ENCODE peak calls at places on chromosomes 6 and 20, in seven cellular contexts. One of them, this sample, is unnamed.

GRCh38 chr6:92150560-92150959 is 1268.8 kb downstream of the EPHA7 start:
- DNase-seq in stimulated activated CD4-positive, alpha-beta T cell treated with anti-CD3 and anti-CD28 coated beads, Interleukin-12 subunit alpha, Interleukin-12 subunit beta, amount 100 ng/mL, for 24 hours: no peak
- DNase-seq in fibroblast of pulmonary artery: no peak
- DNase-seq in OCI-LY7: no peak
- DNase-seq in T follicular helper cell: no peak
- DNase-seq in HTR-8/SVneo: no peak
- DNase-seq in activated gamma-delta T cell treated with Interleukin-2 at 50 U/mL for 16 hours: no peak
- DNase-seq in this sample: no peak

GRCh38 chr20:50172347-50173013 is 18.1 kb upstream of the CEBPB start:
- DNase-seq in stimulated activated CD4-positive, alpha-beta T cell treated with anti-CD3 and anti-CD28 coated beads, Interleukin-12 subunit alpha, Interleukin-12 subunit beta, amount 100 ng/mL, for 24 hours: no peak
- DNase-seq in fibroblast of pulmonary artery: peak
- DNase-seq in OCI-LY7: no peak
- DNase-seq in T follicular helper cell: no peak
- DNase-seq in HTR-8/SVneo: peak
- DNase-seq in activated gamma-delta T cell treated with Interleukin-2 at 50 U/mL for 16 hours: no peak
- DNase-seq in this sample: no peak

GRCh38 chr6:90978046-90978445 is 391.2 kb upstream of the MAP3K7 start:
- DNase-seq in stimulated activated CD4-positive, alpha-beta T cell treated with anti-CD3 and anti-CD28 coated beads, Interleukin-12 subunit alpha, Interleukin-12 subunit beta, amount 100 ng/mL, for 24 hours: no peak
- DNase-seq in fibroblast of pulmonary artery: no peak
- DNase-seq in OCI-LY7: no peak
- DNase-seq in T follicular helper cell: no peak
- DNase-seq in HTR-8/SVneo: no peak
- DNase-seq in activated gamma-delta T cell treated with Interleukin-2 at 50 U/mL for 16 hours: no peak
- DNase-seq in this sample: no peak

GRCh38 chr6:137808836-137809315 is 58.2 kb upstream of the TNFAIP3 start:
- DNase-seq in stimulated activated CD4-positive, alpha-beta T cell treated with anti-CD3 and anti-CD28 coated beads, Interleukin-12 subunit alpha, Interleukin-12 subunit beta, amount 100 ng/mL, for 24 hours: no peak
- DNase-seq in fibroblast of pulmonary artery: no peak
- DNase-seq in OCI-LY7: no peak
- DNase-seq in T follicular helper cell: no peak
- DNase-seq in HTR-8/SVneo: no peak
- DNase-seq in activated gamma-delta T cell treated with Interleukin-2 at 50 U/mL for 16 hours: no peak
- DNase-seq in this sample: no peak

GRCh38 chr6:96234476-96234875 is 218.7 kb downstream of the FUT9 start:
- DNase-seq in stimulated activated CD4-positive, alpha-beta T cell treated with anti-CD3 and anti-CD28 coated beads, Interleukin-12 subunit alpha, Interleukin-12 subunit beta, amount 100 ng/mL, for 24 hours: no peak
- DNase-seq in fibroblast of pulmonary artery: no peak
- DNase-seq in OCI-LY7: no peak
- DNase-seq in T follicular helper cell: no peak
- DNase-seq in HTR-8/SVneo: no peak
- DNase-seq in activated gamma-delta T cell treated with Interleukin-2 at 50 U/mL for 16 hours: no peak
- DNase-seq in this sample: no peak

GRCh38 chr20:49627329-49627761 is 59.4 kb upstream of the PTGIS start:
- DNase-seq in stimulated activated CD4-positive, alpha-beta T cell treated with anti-CD3 and anti-CD28 coated beads, Interleukin-12 subunit alpha, Interleukin-12 subunit beta, amount 100 ng/mL, for 24 hours: no peak
- DNase-seq in fibroblast of pulmonary artery: no peak
- DNase-seq in OCI-LY7: peak
- DNase-seq in T follicular helper cell: no peak
- DNase-seq in HTR-8/SVneo: no peak
- DNase-seq in activated gamma-delta T cell treated with Interleukin-2 at 50 U/mL for 16 hours: no peak
- DNase-seq in this sample: no peak

GRCh38 chr6:152240983-152241766 is 396.0 kb downstream of the SYNE1 start:
- DNase-seq in stimulated activated CD4-positive, alpha-beta T cell treated with anti-CD3 and anti-CD28 coated beads, Interleukin-12 subunit alpha, Interleukin-12 subunit beta, amount 100 ng/mL, for 24 hours: no peak
- DNase-seq in fibroblast of pulmonary artery: peak
- DNase-seq in OCI-LY7: no peak
- DNase-seq in T follicular helper cell: no peak
- DNase-seq in HTR-8/SVneo: no peak
- DNase-seq in activated gamma-delta T cell treated with Interleukin-2 at 50 U/mL for 16 hours: no peak
- DNase-seq in this sample: no peak

GRCh38 chr6:85592044-85592443 is 1.6 kb downstream of the SNX14 start:
- DNase-seq in stimulated activated CD4-positive, alpha-beta T cell treated with anti-CD3 and anti-CD28 coated beads, Interleukin-12 subunit alpha, Interleukin-12 subunit beta, amount 100 ng/mL, for 24 hours: no peak
- DNase-seq in fibroblast of pulmonary artery: no peak
- DNase-seq in OCI-LY7: no peak
- DNase-seq in T follicular helper cell: no peak
- DNase-seq in HTR-8/SVneo: no peak
- DNase-seq in activated gamma-delta T cell treated with Interleukin-2 at 50 U/mL for 16 hours: no peak
- DNase-seq in this sample: no peak

GRCh38 chr6:27617700-27618689 is 145.1 kb upstream of the ZNF184 start:
- DNase-seq in stimulated activated CD4-positive, alpha-beta T cell treated with anti-CD3 and anti-CD28 coated beads, Interleukin-12 subunit alpha, Interleukin-12 subunit beta, amount 100 ng/mL, for 24 hours: no peak
- DNase-seq in fibroblast of pulmonary artery: peak
- DNase-seq in OCI-LY7: no peak
- DNase-seq in T follicular helper cell: no peak
- DNase-seq in HTR-8/SVneo: no peak
- DNase-seq in activated gamma-delta T cell treated with Interleukin-2 at 50 U/mL for 16 hours: no peak
- DNase-seq in this sample: no peak

GRCh38 chr6:16316741-16317251 is 78.4 kb downstream of the GMPR start:
- DNase-seq in stimulated activated CD4-positive, alpha-beta T cell treated with anti-CD3 and anti-CD28 coated beads, Interleukin-12 subunit alpha, Interleukin-12 subunit beta, amount 100 ng/mL, for 24 hours: no peak
- DNase-seq in fibroblast of pulmonary artery: peak
- DNase-seq in OCI-LY7: peak
- DNase-seq in T follicular helper cell: no peak
- DNase-seq in HTR-8/SVneo: peak
- DNase-seq in activated gamma-delta T cell treated with Interleukin-2 at 50 U/mL for 16 hours: no peak
- DNase-seq in this sample: no peak

GRCh38 chr6:100512203-100512862 is 47.6 kb upstream of the SIM1 start:
- DNase-seq in stimulated activated CD4-positive, alpha-beta T cell treated with anti-CD3 and anti-CD28 coated beads, Interleukin-12 subunit alpha, Interleukin-12 subunit beta, amount 100 ng/mL, for 24 hours: no peak
- DNase-seq in fibroblast of pulmonary artery: peak
- DNase-seq in OCI-LY7: no peak
- DNase-seq in T follicular helper cell: no peak
- DNase-seq in HTR-8/SVneo: no peak
- DNase-seq in activated gamma-delta T cell treated with Interleukin-2 at 50 U/mL for 16 hours: no peak
- DNase-seq in this sample: no peak

GRCh38 chr6:138970856-138971425 is 17.1 kb downstream of the REPS1 start:
- DNase-seq in stimulated activated CD4-positive, alpha-beta T cell treated with anti-CD3 and anti-CD28 coated beads, Interleukin-12 subunit alpha, Interleukin-12 subunit beta, amount 100 ng/mL, for 24 hours: no peak
- DNase-seq in fibroblast of pulmonary artery: peak
- DNase-seq in OCI-LY7: no peak
- DNase-seq in T follicular helper cell: no peak
- DNase-seq in HTR-8/SVneo: peak
- DNase-seq in activated gamma-delta T cell treated with Interleukin-2 at 50 U/mL for 16 hours: peak
- DNase-seq in this sample: no peak

GRCh38 chr6:106146852-106147351 is 60.8 kb downstream of the PRDM1 start:
- DNase-seq in stimulated activated CD4-positive, alpha-beta T cell treated with anti-CD3 and anti-CD28 coated beads, Interleukin-12 subunit alpha, Interleukin-12 subunit beta, amount 100 ng/mL, for 24 hours: no peak
- DNase-seq in fibroblast of pulmonary artery: no peak
- DNase-seq in OCI-LY7: no peak
- DNase-seq in T follicular helper cell: no peak
- DNase-seq in HTR-8/SVneo: no peak
- DNase-seq in activated gamma-delta T cell treated with Interleukin-2 at 50 U/mL for 16 hours: no peak
- DNase-seq in this sample: no peak

GRCh38 chr6:42028234-42029061 is 21.9 kb upstream of the TAF8 start:
- DNase-seq in stimulated activated CD4-positive, alpha-beta T cell treated with anti-CD3 and anti-CD28 coated beads, Interleukin-12 subunit alpha, Interleukin-12 subunit beta, amount 100 ng/mL, for 24 hours: no peak
- DNase-seq in fibroblast of pulmonary artery: peak
- DNase-seq in OCI-LY7: no peak
- DNase-seq in T follicular helper cell: no peak
- DNase-seq in HTR-8/SVneo: peak
- DNase-seq in activated gamma-delta T cell treated with Interleukin-2 at 50 U/mL for 16 hours: no peak
- DNase-seq in this sample: no peak

GRCh38 chr20:15882553-15882952 is 690.7 kb downstream of the KIF16B start:
- DNase-seq in stimulated activated CD4-positive, alpha-beta T cell treated with anti-CD3 and anti-CD28 coated beads, Interleukin-12 subunit alpha, Interleukin-12 subunit beta, amount 100 ng/mL, for 24 hours: no peak
- DNase-seq in fibroblast of pulmonary artery: no peak
- DNase-seq in OCI-LY7: no peak
- DNase-seq in T follicular helper cell: no peak
- DNase-seq in HTR-8/SVneo: no peak
- DNase-seq in activated gamma-delta T cell treated with Interleukin-2 at 50 U/mL for 16 hours: no peak
- DNase-seq in this sample: no peak

GRCh38 chr6:96659084-96659845 is 96.3 kb downstream of the FHL5 start:
- DNase-seq in stimulated activated CD4-positive, alpha-beta T cell treated with anti-CD3 and anti-CD28 coated beads, Interleukin-12 subunit alpha, Interleukin-12 subunit beta, amount 100 ng/mL, for 24 hours: no peak
- DNase-seq in fibroblast of pulmonary artery: no peak
- DNase-seq in OCI-LY7: no peak
- DNase-seq in T follicular helper cell: no peak
- DNase-seq in HTR-8/SVneo: no peak
- DNase-seq in activated gamma-delta T cell treated with Interleukin-2 at 50 U/mL for 16 hours: no peak
- DNase-seq in this sample: no peak

GRCh38 chr6:113464959-113465358 is 392.2 kb upstream of the MARCKS start:
- DNase-seq in stimulated activated CD4-positive, alpha-beta T cell treated with anti-CD3 and anti-CD28 coated beads, Interleukin-12 subunit alpha, Interleukin-12 subunit beta, amount 100 ng/mL, for 24 hours: no peak
- DNase-seq in fibroblast of pulmonary artery: peak
- DNase-seq in OCI-LY7: no peak
- DNase-seq in T follicular helper cell: no peak
- DNase-seq in HTR-8/SVneo: peak
- DNase-seq in activated gamma-delta T cell treated with Interleukin-2 at 50 U/mL for 16 hours: no peak
- DNase-seq in this sample: no peak

GRCh38 chr20:23782366-23782983 is 31.7 kb upstream of the CST1 start:
- DNase-seq in stimulated activated CD4-positive, alpha-beta T cell treated with anti-CD3 and anti-CD28 coated beads, Interleukin-12 subunit alpha, Interleukin-12 subunit beta, amount 100 ng/mL, for 24 hours: no peak
- DNase-seq in fibroblast of pulmonary artery: peak
- DNase-seq in OCI-LY7: peak
- DNase-seq in T follicular helper cell: no peak
- DNase-seq in HTR-8/SVneo: peak
- DNase-seq in activated gamma-delta T cell treated with Interleukin-2 at 50 U/mL for 16 hours: no peak
- DNase-seq in this sample: no peak

GRCh38 chr20:33673411-33674293 is 576 bp downstream of the NECAB3 start:
- DNase-seq in stimulated activated CD4-positive, alpha-beta T cell treated with anti-CD3 and anti-CD28 coated beads, Interleukin-12 subunit alpha, Interleukin-12 subunit beta, amount 100 ng/mL, for 24 hours: no peak
- DNase-seq in fibroblast of pulmonary artery: no peak
- DNase-seq in OCI-LY7: no peak
- DNase-seq in T follicular helper cell: no peak
- DNase-seq in HTR-8/SVneo: no peak
- DNase-seq in activated gamma-delta T cell treated with Interleukin-2 at 50 U/mL for 16 hours: no peak
- DNase-seq in this sample: no peak

GRCh38 chr20:35145141-35145564 is 2.0 kb downstream of the EDEM2 start:
- DNase-seq in stimulated activated CD4-positive, alpha-beta T cell treated with anti-CD3 and anti-CD28 coated beads, Interleukin-12 subunit alpha, Interleukin-12 subunit beta, amount 100 ng/mL, for 24 hours: no peak
- DNase-seq in fibroblast of pulmonary artery: peak
- DNase-seq in OCI-LY7: peak
- DNase-seq in T follicular helper cell: peak
- DNase-seq in HTR-8/SVneo: peak
- DNase-seq in activated gamma-delta T cell treated with Interleukin-2 at 50 U/mL for 16 hours: peak
- DNase-seq in this sample: peak

GRCh38 chr6:68634503-68635411 is at the start of gene ADGRB3:
- DNase-seq in stimulated activated CD4-positive, alpha-beta T cell treated with anti-CD3 and anti-CD28 coated beads, Interleukin-12 subunit alpha, Interleukin-12 subunit beta, amount 100 ng/mL, for 24 hours: no peak
- DNase-seq in fibroblast of pulmonary artery: peak
- DNase-seq in OCI-LY7: no peak
- DNase-seq in T follicular helper cell: peak
- DNase-seq in HTR-8/SVneo: peak
- DNase-seq in activated gamma-delta T cell treated with Interleukin-2 at 50 U/mL for 16 hours: peak
- DNase-seq in this sample: no peak

GRCh38 chr6:122622404-122622938 is 12.3 kb downstream of the PKIB start:
- DNase-seq in stimulated activated CD4-positive, alpha-beta T cell treated with anti-CD3 and anti-CD28 coated beads, Interleukin-12 subunit alpha, Interleukin-12 subunit beta, amount 100 ng/mL, for 24 hours: no peak
- DNase-seq in fibroblast of pulmonary artery: no peak
- DNase-seq in OCI-LY7: no peak
- DNase-seq in T follicular helper cell: no peak
- DNase-seq in HTR-8/SVneo: no peak
- DNase-seq in activated gamma-delta T cell treated with Interleukin-2 at 50 U/mL for 16 hours: no peak
- DNase-seq in this sample: no peak

GRCh38 chr6:12014027-12014872 is 2.1 kb downstream of the HIVEP1 start:
- DNase-seq in stimulated activated CD4-positive, alpha-beta T cell treated with anti-CD3 and anti-CD28 coated beads, Interleukin-12 subunit alpha, Interleukin-12 subunit beta, amount 100 ng/mL, for 24 hours: no peak
- DNase-seq in fibroblast of pulmonary artery: peak
- DNase-seq in OCI-LY7: no peak
- DNase-seq in T follicular helper cell: no peak
- DNase-seq in HTR-8/SVneo: peak
- DNase-seq in activated gamma-delta T cell treated with Interleukin-2 at 50 U/mL for 16 hours: no peak
- DNase-seq in this sample: no peak

GRCh38 chr20:3080939-3081388 is 3.6 kb downstream of the AVP start:
- DNase-seq in stimulated activated CD4-positive, alpha-beta T cell treated with anti-CD3 and anti-CD28 coated beads, Interleukin-12 subunit alpha, Interleukin-12 subunit beta, amount 100 ng/mL, for 24 hours: no peak
- DNase-seq in fibroblast of pulmonary artery: peak
- DNase-seq in OCI-LY7: no peak
- DNase-seq in T follicular helper cell: no peak
- DNase-seq in HTR-8/SVneo: peak
- DNase-seq in activated gamma-delta T cell treated with Interleukin-2 at 50 U/mL for 16 hours: no peak
- DNase-seq in this sample: no peak

GRCh38 chr20:58246346-58246745 is 17.9 kb upstream of the ANKRD60 start:
- DNase-seq in stimulated activated CD4-positive, alpha-beta T cell treated with anti-CD3 and anti-CD28 coated beads, Interleukin-12 subunit alpha, Interleukin-12 subunit beta, amount 100 ng/mL, for 24 hours: no peak
- DNase-seq in fibroblast of pulmonary artery: peak
- DNase-seq in OCI-LY7: no peak
- DNase-seq in T follicular helper cell: no peak
- DNase-seq in HTR-8/SVneo: peak
- DNase-seq in activated gamma-delta T cell treated with Interleukin-2 at 50 U/mL for 16 hours: no peak
- DNase-seq in this sample: no peak

GRCh38 chr20:48096957-48097890 is 311.9 kb upstream of the SULF2 start:
- DNase-seq in stimulated activated CD4-positive, alpha-beta T cell treated with anti-CD3 and anti-CD28 coated beads, Interleukin-12 subunit alpha, Interleukin-12 subunit beta, amount 100 ng/mL, for 24 hours: no peak
- DNase-seq in fibroblast of pulmonary artery: no peak
- DNase-seq in OCI-LY7: peak
- DNase-seq in T follicular helper cell: no peak
- DNase-seq in HTR-8/SVneo: no peak
- DNase-seq in activated gamma-delta T cell treated with Interleukin-2 at 50 U/mL for 16 hours: no peak
- DNase-seq in this sample: no peak

GRCh38 chr20:10843161-10843711 is 169.4 kb upstream of the JAG1 start:
- DNase-seq in stimulated activated CD4-positive, alpha-beta T cell treated with anti-CD3 and anti-CD28 coated beads, Interleukin-12 subunit alpha, Interleukin-12 subunit beta, amount 100 ng/mL, for 24 hours: no peak
- DNase-seq in fibroblast of pulmonary artery: no peak
- DNase-seq in OCI-LY7: no peak
- DNase-seq in T follicular helper cell: no peak
- DNase-seq in HTR-8/SVneo: no peak
- DNase-seq in activated gamma-delta T cell treated with Interleukin-2 at 50 U/mL for 16 hours: no peak
- DNase-seq in this sample: no peak

GRCh38 chr6:39239527-39240154 is 10.4 kb upstream of the KCNK5 start:
- DNase-seq in stimulated activated CD4-positive, alpha-beta T cell treated with anti-CD3 and anti-CD28 coated beads, Interleukin-12 subunit alpha, Interleukin-12 subunit beta, amount 100 ng/mL, for 24 hours: no peak
- DNase-seq in fibroblast of pulmonary artery: no peak
- DNase-seq in OCI-LY7: no peak
- DNase-seq in T follicular helper cell: no peak
- DNase-seq in HTR-8/SVneo: no peak
- DNase-seq in activated gamma-delta T cell treated with Interleukin-2 at 50 U/mL for 16 hours: no peak
- DNase-seq in this sample: no peak

GRCh38 chr6:26363882-26364825 is 844 bp upstream of the BTN3A2 start:
- DNase-seq in stimulated activated CD4-positive, alpha-beta T cell treated with anti-CD3 and anti-CD28 coated beads, Interleukin-12 subunit alpha, Interleukin-12 subunit beta, amount 100 ng/mL, for 24 hours: no peak
- DNase-seq in fibroblast of pulmonary artery: no peak
- DNase-seq in OCI-LY7: peak
- DNase-seq in T follicular helper cell: no peak
- DNase-seq in HTR-8/SVneo: no peak
- DNase-seq in activated gamma-delta T cell treated with Interleukin-2 at 50 U/mL for 16 hours: no peak
- DNase-seq in this sample: no peak

GRCh38 chr6:123812621-123813020 is 9.0 kb downstream of the NKAIN2 start:
- DNase-seq in stimulated activated CD4-positive, alpha-beta T cell treated with anti-CD3 and anti-CD28 coated beads, Interleukin-12 subunit alpha, Interleukin-12 subunit beta, amount 100 ng/mL, for 24 hours: no peak
- DNase-seq in fibroblast of pulmonary artery: no peak
- DNase-seq in OCI-LY7: no peak
- DNase-seq in T follicular helper cell: no peak
- DNase-seq in HTR-8/SVneo: no peak
- DNase-seq in activated gamma-delta T cell treated with Interleukin-2 at 50 U/mL for 16 hours: no peak
- DNase-seq in this sample: no peak

GRCh38 chr20:32010666-32011065 is 428 bp downstream of the CCM2L start:
- DNase-seq in stimulated activated CD4-positive, alpha-beta T cell treated with anti-CD3 and anti-CD28 coated beads, Interleukin-12 subunit alpha, Interleukin-12 subunit beta, amount 100 ng/mL, for 24 hours: no peak
- DNase-seq in fibroblast of pulmonary artery: no peak
- DNase-seq in OCI-LY7: no peak
- DNase-seq in T follicular helper cell: no peak
- DNase-seq in HTR-8/SVneo: no peak
- DNase-seq in activated gamma-delta T cell treated with Interleukin-2 at 50 U/mL for 16 hours: no peak
- DNase-seq in this sample: no peak

GRCh38 chr6:70889270-70889669 is 67.6 kb downstream of the B3GAT2 start:
- DNase-seq in stimulated activated CD4-positive, alpha-beta T cell treated with anti-CD3 and anti-CD28 coated beads, Interleukin-12 subunit alpha, Interleukin-12 subunit beta, amount 100 ng/mL, for 24 hours: no peak
- DNase-seq in fibroblast of pulmonary artery: no peak
- DNase-seq in OCI-LY7: no peak
- DNase-seq in T follicular helper cell: no peak
- DNase-seq in HTR-8/SVneo: no peak
- DNase-seq in activated gamma-delta T cell treated with Interleukin-2 at 50 U/mL for 16 hours: no peak
- DNase-seq in this sample: no peak

GRCh38 chr6:157672726-157673412 is 150.2 kb upstream of the SNX9 start:
- DNase-seq in stimulated activated CD4-positive, alpha-beta T cell treated with anti-CD3 and anti-CD28 coated beads, Interleukin-12 subunit alpha, Interleukin-12 subunit beta, amount 100 ng/mL, for 24 hours: no peak
- DNase-seq in fibroblast of pulmonary artery: no peak
- DNase-seq in OCI-LY7: no peak
- DNase-seq in T follicular helper cell: no peak
- DNase-seq in HTR-8/SVneo: no peak
- DNase-seq in activated gamma-delta T cell treated with Interleukin-2 at 50 U/mL for 16 hours: no peak
- DNase-seq in this sample: no peak

GRCh38 chr6:22248513-22249308 is 48.1 kb downstream of the PRL start:
- DNase-seq in stimulated activated CD4-positive, alpha-beta T cell treated with anti-CD3 and anti-CD28 coated beads, Interleukin-12 subunit alpha, Interleukin-12 subunit beta, amount 100 ng/mL, for 24 hours: no peak
- DNase-seq in fibroblast of pulmonary artery: peak
- DNase-seq in OCI-LY7: no peak
- DNase-seq in T follicular helper cell: no peak
- DNase-seq in HTR-8/SVneo: peak
- DNase-seq in activated gamma-delta T cell treated with Interleukin-2 at 50 U/mL for 16 hours: no peak
- DNase-seq in this sample: no peak

GRCh38 chr6:165967768-165968408 is 199.8 kb downstream of the TBXT start:
- DNase-seq in stimulated activated CD4-positive, alpha-beta T cell treated with anti-CD3 and anti-CD28 coated beads, Interleukin-12 subunit alpha, Interleukin-12 subunit beta, amount 100 ng/mL, for 24 hours: no peak
- DNase-seq in fibroblast of pulmonary artery: no peak
- DNase-seq in OCI-LY7: no peak
- DNase-seq in T follicular helper cell: no peak
- DNase-seq in HTR-8/SVneo: no peak
- DNase-seq in activated gamma-delta T cell treated with Interleukin-2 at 50 U/mL for 16 hours: no peak
- DNase-seq in this sample: no peak

GRCh38 chr6:92887871-92888270 is 531.5 kb downstream of the EPHA7 start:
- DNase-seq in stimulated activated CD4-positive, alpha-beta T cell treated with anti-CD3 and anti-CD28 coated beads, Interleukin-12 subunit alpha, Interleukin-12 subunit beta, amount 100 ng/mL, for 24 hours: no peak
- DNase-seq in fibroblast of pulmonary artery: no peak
- DNase-seq in OCI-LY7: no peak
- DNase-seq in T follicular helper cell: no peak
- DNase-seq in HTR-8/SVneo: no peak
- DNase-seq in activated gamma-delta T cell treated with Interleukin-2 at 50 U/mL for 16 hours: no peak
- DNase-seq in this sample: no peak